ENCODE peak calls at places on chromosomes 1 and 21, in five cellular contexts. Z, Y, D, O and C are unnamed samples.

GRCh38 chr1:187157115-187157514 is 328.4 kb downstream of the PLA2G4A start:
- DNase-seq in O (no peak), Y (no peak), Z (no peak), D (no peak), C (no peak)

GRCh38 chr1:228180271-228180987 is 14.8 kb downstream of the IBA57 start:
- DNase-seq in Y (no peak), D (peak), O (peak), Z (no peak), C (no peak)

GRCh38 chr1:160935527-160936258 is 18.9 kb downstream of the ITLN2 start:
- DNase-seq in D (no peak), Z (no peak), O (no peak), Y (no peak), C (no peak)

GRCh38 chr1:23478896-23479790 is 4.8 kb downstream of the ASAP3 start:
- DNase-seq in O (no peak), Y (peak), Z (peak), D (no peak), C (no peak)

GRCh38 chr1:235960799-235961198 is 94.1 kb upstream of the LYST start:
- DNase-seq in Z (no peak), O (no peak), Y (no peak), D (no peak), C (peak)

GRCh38 chr1:192631749-192632148 is 4.2 kb upstream of the RGS13 start:
- DNase-seq in D (no peak), O (no peak), Y (no peak), Z (no peak), C (no peak)

GRCh38 chr1:232238009-232238408 is 391.9 kb downstream of the SIPA1L2 start:
- DNase-seq in Y (no peak), Z (no peak), D (no peak), O (no peak), C (no peak)

GRCh38 chr1:241600496-241600901 is 39.7 kb downstream of the CHML start:
- DNase-seq in O (peak), Y (no peak), D (no peak), Z (peak), C (no peak)

GRCh38 chr21:46153259-46154154 is 1.9 kb downstream of the FTCD start:
- DNase-seq in Z (peak), O (peak), Y (peak), D (peak), C (no peak)

GRCh38 chr21:34693192-34693810 is 24.5 kb downstream of the CLIC6 start:
- DNase-seq in Z (peak), O (peak), D (peak), Y (peak), C (peak)

GRCh38 chr1:16420719-16421118 is 16.5 kb downstream of the SPATA21 start:
- DNase-seq in D (no peak), Z (no peak), O (no peak), Y (no peak), C (no peak)

GRCh38 chr1:8015809-8016165 is 10.3 kb downstream of the ERRFI1 start:
- DNase-seq in O (peak), Y (no peak), D (no peak), Z (peak), C (no peak)

GRCh38 chr1:7501259-7501560 is 269.9 kb upstream of the VAMP3 start:
- DNase-seq in Y (no peak), Z (no peak), D (peak), O (no peak), C (no peak)

GRCh38 chr1:230188826-230189225 is 121.8 kb downstream of the GALNT2 start:
- DNase-seq in O (no peak), Z (no peak), Y (no peak), D (no peak), C (no peak)

GRCh38 chr1:185343306-185343705 is 26.3 kb upstream of the IVNS1ABP start:
- DNase-seq in Z (no peak), D (no peak), O (no peak), Y (no peak), C (no peak)

GRCh38 chr1:42392923-42393848 is 12.6 kb downstream of the RIMKLA start:
- DNase-seq in O (no peak), Z (no peak), Y (no peak), D (no peak), C (no peak)

GRCh38 chr1:92473781-92474495 is 12.8 kb downstream of the GFI1 start:
- DNase-seq in O (peak), Z (no peak), D (no peak), Y (no peak), C (no peak)

GRCh38 chr1:116580446-116581322 is 9.9 kb upstream of the CD58 start:
- DNase-seq in D (no peak), Z (peak), Y (no peak), O (no peak), C (no peak)

GRCh38 chr21:44370027-44370735 is 16.8 kb downstream of the TRPM2 start:
- DNase-seq in Z (peak), D (peak), Y (no peak), O (peak), C (peak)

GRCh38 chr1:23867542-23867952 is 543 bp downstream of the FUCA1 start:
- DNase-seq in Y (no peak), D (peak), O (no peak), Z (no peak), C (no peak)

GRCh38 chr1:235486321-235486720 is 17.9 kb downstream of the B3GALNT2 start:
- DNase-seq in Y (peak), D (no peak), Z (no peak), O (no peak), C (no peak)

GRCh38 chr1:4736254-4736653 is 81.8 kb downstream of the AJAP1 start:
- DNase-seq in Y (no peak), D (no peak), O (peak), Z (no peak), C (no peak)

GRCh38 chr1:229870381-229870780 is 196.7 kb upstream of the GALNT2 start:
- DNase-seq in D (no peak), Y (no peak), Z (no peak), O (no peak), C (no peak)

GRCh38 chr1:180234369-180235076 is 4.5 kb downstream of the LHX4 start:
- DNase-seq in O (no peak), Y (no peak), Z (no peak), D (peak), C (no peak)

GRCh38 chr1:86695400-86695799 is 9.0 kb upstream of the SH3GLB1 start:
- DNase-seq in O (no peak), Z (no peak), Y (peak), D (no peak), C (no peak)

GRCh38 chr1:115677570-115677969 is 35.8 kb downstream of the VANGL1 start:
- DNase-seq in D (peak), Y (no peak), Z (no peak), O (no peak), C (no peak)

GRCh38 chr1:41805771-41806471 is 112.8 kb downstream of the HIVEP3 start:
- DNase-seq in Z (no peak), D (no peak), Y (no peak), O (no peak), C (no peak)

GRCh38 chr1:204080163-204080903 is 7.4 kb downstream of the SOX13 start:
- DNase-seq in Y (no peak), Z (peak), D (peak), O (peak), C (peak)

GRCh38 chr1:14742181-14742980 is 143.9 kb downstream of the KAZN start:
- DNase-seq in Z (peak), Y (no peak), O (peak), D (peak), C (peak)

GRCh38 chr1:21823206-21823979 is 11.3 kb downstream of the LDLRAD2 start:
- DNase-seq in O (no peak), Z (no peak), Y (no peak), D (no peak), C (no peak)

GRCh38 chr1:81458186-81458585 is 342.5 kb upstream of the ADGRL2 start:
- DNase-seq in D (no peak), Z (no peak), O (no peak), Y (no peak), C (no peak)

GRCh38 chr1:91440845-91441244 is 36.2 kb upstream of the HFM1 start:
- DNase-seq in O (peak), Y (peak), D (no peak), Z (peak), C (no peak)

GRCh38 chr1:179917601-179918429 is 35.7 kb downstream of the TOR1AIP1 start:
- DNase-seq in Z (no peak), D (no peak), Y (no peak), O (no peak), C (no peak)

GRCh38 chr1:170734412-170735175 is 70.7 kb downstream of the PRRX1 start:
- DNase-seq in D (no peak), Y (no peak), Z (peak), O (no peak), C (no peak)

GRCh38 chr1:31715097-31715872 is 11.5 kb upstream of the COL16A1 start:
- DNase-seq in Z (peak), Y (peak), D (peak), O (peak), C (no peak)

GRCh38 chr1:53134961-53135734 is 7.3 kb downstream of the SLC1A7 start:
- DNase-seq in Z (peak), Y (no peak), D (no peak), O (no peak), C (no peak)

GRCh38 chr1:180501865-180502360 is 464 bp downstream of the ACBD6 start:
- DNase-seq in Z (peak), D (peak), Y (no peak), O (no peak), C (peak)

GRCh38 chr1:19087737-19088594 is 122.1 kb downstream of the UBR4 start:
- DNase-seq in O (peak), D (no peak), Z (no peak), Y (no peak), C (no peak)

GRCh38 chr1:92475029-92475428 is 11.7 kb downstream of the GFI1 start:
- DNase-seq in Y (no peak), D (no peak), O (no peak), Z (no peak), C (no peak)

GRCh38 chr1:60583696-60584095 is 498.7 kb upstream of the NFIA start:
- DNase-seq in Y (no peak), D (peak), O (no peak), Z (peak), C (no peak)

GRCh38 chr1:51344602-51345299 is 14.4 kb upstream of the TTC39A start:
- DNase-seq in Y (no peak), Z (peak), D (peak), O (no peak), C (no peak)
- H3K4me3 ChIP-seq in Y (peak), Z (no peak), D (peak), O (no peak), C (peak)

DNA sequence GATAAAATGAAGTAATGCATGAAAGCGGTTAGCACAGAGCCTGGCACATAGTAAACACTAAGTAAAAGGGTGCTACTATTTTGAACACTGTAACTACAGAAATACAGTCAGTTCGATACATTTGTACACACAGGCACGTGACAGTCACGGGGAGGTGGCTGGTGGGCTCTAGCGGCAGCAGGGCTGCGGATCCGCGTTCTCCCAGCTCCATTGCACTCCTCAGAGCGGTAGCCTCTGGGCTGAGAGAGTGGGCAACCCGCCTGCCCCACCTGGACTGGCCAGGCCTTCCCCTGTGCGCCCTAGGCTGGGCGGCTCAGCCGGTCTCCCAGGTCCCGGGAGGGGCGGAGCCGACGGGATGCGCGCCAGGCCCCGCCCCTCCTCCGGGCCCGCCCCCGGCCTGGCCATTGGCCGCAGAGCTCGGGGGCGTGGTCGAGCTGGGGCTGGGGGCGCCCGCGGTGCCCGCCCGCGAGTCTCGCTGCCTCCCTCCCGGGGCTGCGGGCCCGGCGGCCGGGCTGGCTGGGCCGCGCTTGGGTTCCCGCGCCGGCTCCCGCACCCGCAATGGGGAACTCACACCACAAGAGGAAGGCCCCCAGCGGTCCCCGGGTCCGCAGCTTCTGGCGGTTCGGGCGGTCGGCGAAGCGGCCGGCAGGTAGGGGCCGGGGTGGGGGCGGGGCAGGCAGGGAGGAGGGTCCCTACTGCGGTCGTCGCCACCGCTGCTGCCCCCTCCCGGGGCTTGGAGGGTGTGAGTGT is 51.1 kb upstream of the SYNC start:
- DNase-seq in Y (peak), O (peak), D (peak), Z (peak), C (peak)
- TF ChIP-seq EZH2 in Y (peak), O (no peak), D (no peak), Z (no peak), C (no peak)

GRCh38 chr21:38341546-38342012 is 84.8 kb downstream of the KCNJ15 start:
- DNase-seq in D (no peak), Y (no peak), O (no peak), Z (no peak), C (no peak)
- H3K4me3 ChIP-seq in D (no peak), Y (no peak), O (no peak), Z (no peak), C (no peak)

GRCh38 chr1:54460346-54460745 is 54.2 kb upstream of the SSBP3 start:
- DNase-seq in Z (no peak), Y (no peak), D (no peak), O (no peak), C (no peak)
- TF ChIP-seq EZH2 in Z (no peak), Y (no peak), D (no peak), O (no peak), C (no peak)

DNA sequence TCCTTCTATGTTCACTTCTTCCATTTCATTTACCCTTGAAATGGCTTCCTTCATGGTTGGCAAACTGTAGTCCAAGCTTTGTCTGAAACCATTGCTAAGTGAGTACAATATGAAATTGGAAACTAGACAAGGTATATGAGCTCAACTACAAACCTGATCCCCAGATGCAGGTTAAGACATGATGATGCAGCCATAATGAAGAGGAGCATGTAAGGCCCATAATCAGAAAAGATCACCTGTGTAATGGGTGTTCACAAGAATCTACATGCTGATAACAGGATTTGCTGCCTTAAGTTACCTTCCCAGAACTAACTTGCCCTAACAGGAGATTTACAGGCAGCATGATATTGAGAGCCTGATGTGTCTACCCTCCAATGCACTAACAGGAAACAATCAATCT is 153.9 kb downstream of the KCNH1 start:
- DNase-seq in Z (no peak), O (no peak), Y (no peak), D (no peak), C (no peak)
- H3K4me3 ChIP-seq in Z (no peak), O (no peak), Y (no peak), D (no peak), C (no peak)

DNA sequence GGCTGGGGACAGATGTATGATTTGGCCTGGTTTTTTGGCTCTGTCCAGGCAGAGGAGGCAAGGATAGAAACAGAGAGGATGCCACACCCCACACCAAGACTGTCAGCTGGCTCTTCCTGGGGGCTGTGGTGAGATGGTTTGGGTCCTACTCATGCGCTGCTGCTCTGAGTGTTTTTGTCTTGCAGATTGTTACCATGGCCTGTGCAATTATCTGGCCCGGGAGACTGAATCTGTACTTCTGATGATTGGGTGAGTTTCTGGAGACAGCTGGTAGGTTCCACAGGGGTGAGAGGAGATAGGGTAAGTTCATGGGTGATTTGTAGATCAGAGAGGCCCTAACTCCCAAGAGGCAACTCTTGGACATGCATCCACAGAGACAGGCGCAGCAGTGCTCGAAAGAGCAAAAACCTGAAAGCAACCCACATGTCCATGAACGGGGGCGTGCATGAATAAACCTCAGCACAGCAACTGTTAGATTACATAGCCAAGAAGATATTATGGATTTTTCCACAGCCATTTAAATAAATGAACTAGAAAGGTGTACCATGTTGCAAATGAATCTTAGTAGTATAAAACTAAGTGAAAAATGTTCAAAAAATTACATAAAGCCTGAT is 17.8 kb downstream of the AADACL4 start:
- DNase-seq in Z (no peak), D (no peak), O (no peak), Y (no peak), C (no peak)
- TF ChIP-seq EZH2 in Z (no peak), D (no peak), O (no peak), Y (no peak), C (no peak)

GRCh38 chr1:26277719-26278118 is 2.2 kb upstream of the SH3BGRL3 start:
- DNase-seq in D (no peak), Z (peak), O (no peak), Y (no peak), C (no peak)

GRCh38 chr1:26279598-26280332 is at the start of gene SH3BGRL3:
- DNase-seq in O (peak), D (peak), Z (peak), Y (peak), C (peak)

GRCh38 chr1:26278303-26278702 is 1.6 kb upstream of the SH3BGRL3 start:
- DNase-seq in O (no peak), Z (peak), Y (no peak), D (no peak), C (peak)

GRCh38 chr1:26280333-26281042 is 602 bp downstream of the SH3BGRL3 start:
- DNase-seq in Y (peak), D (peak), O (peak), Z (peak), C (peak)

GRCh38 chr1:26278835-26279597 is 870 bp upstream of the SH3BGRL3 start:
- DNase-seq in D (no peak), O (no peak), Y (peak), Z (peak), C (peak)
- H3K4me3 ChIP-seq in D (peak), O (peak), Y (peak), Z (peak), C (peak)